ENCODE peak calls at places on chromosomes 3 and 15, in six cellular contexts. Z is EL; K is activated T-cell treated with anti-CD3 and anti-CD28 coated beads, Interleukin-2, amount 50 U/mL, for 72 hours; O is T follicular helper cell; X is uterus; Q is NCI-H345. A is an unnamed sample.

GRCh38 chr15:99956022-99956775 is 223.0 kb upstream of the LYSMD4 start:
- DNase-seq in Z (no peak), K (no peak), O (no peak), X (peak), Q (no peak), A (no peak)

GRCh38 chr3:195119461-195120198 is 151.3 kb downstream of the XXYLT1 start:
- DNase-seq in Z (peak), K (no peak), O (no peak), X (peak), Q (no peak), A (no peak)

GRCh38 chr3:192253138-192253537 is 474.2 kb downstream of the FGF12 start:
- DNase-seq in Z (no peak), K (no peak), O (no peak), X (no peak), Q (no peak), A (no peak)

GRCh38 chr3:170062769-170063168 is 25.0 kb downstream of the GPR160 start:
- DNase-seq in Z (no peak), K (no peak), O (no peak), X (no peak), Q (no peak), A (peak)

GRCh38 chr3:180684807-180685206 is 5.5 kb upstream of the CCDC39 start:
- DNase-seq in Z (no peak), K (no peak), O (no peak), X (no peak), Q (no peak), A (no peak)

GRCh38 chr15:76358453-76358852 is 21.9 kb downstream of the ISL2 start:
- DNase-seq in Z (no peak), K (no peak), O (no peak), X (no peak), Q (no peak), A (no peak)

GRCh38 chr3:151203053-151203420 is at the start of gene GPR171:
- DNase-seq in Z (no peak), K (peak), O (peak), X (no peak), Q (no peak), A (peak)

GRCh38 chr3:43346990-43347749 is 60.8 kb downstream of the SNRK start:
- DNase-seq in Z (no peak), K (peak), O (peak), X (no peak), Q (no peak), A (peak)

GRCh38 chr3:72290859-72291641 is 506.1 kb upstream of the PROK2 start:
- DNase-seq in Z (no peak), K (no peak), O (no peak), X (no peak), Q (no peak), A (no peak)

GRCh38 chr3:117322866-117323265 is 613.3 kb downstream of the TUSC7 start:
- DNase-seq in Z (peak), K (no peak), O (no peak), X (no peak), Q (no peak), A (no peak)

GRCh38 chr3:10518506-10519150 is 13.2 kb upstream of the ATP2B2 start:
- DNase-seq in Z (peak), K (no peak), O (no peak), X (peak), Q (no peak), A (no peak)

GRCh38 chr15:32028921-32029320 is 1.4 kb upstream of the CHRNA7 start:
- DNase-seq in Z (no peak), K (no peak), O (no peak), X (no peak), Q (peak), A (no peak)

GRCh38 chr3:26058774-26059455 is 269.0 kb downstream of the OXSM start:
- DNase-seq in Z (no peak), K (no peak), O (no peak), X (no peak), Q (no peak), A (no peak)

GRCh38 chr3:56801597-56802410 is at the start of gene ARHGEF3:
- DNase-seq in Z (peak), K (peak), O (peak), X (peak), Q (peak), A (peak)

GRCh38 chr15:49624046-49624445 is 3.2 kb downstream of the DTWD1 start:
- DNase-seq in Z (peak), K (no peak), O (no peak), X (no peak), Q (no peak), A (no peak)

GRCh38 chr15:47644713-47645112 is 72.6 kb upstream of the SEMA6D start:
- DNase-seq in Z (no peak), K (no peak), O (no peak), X (no peak), Q (no peak), A (no peak)

A was measured in activated CD8-positive, alpha-beta T cell treated with anti-CD3 and anti-CD28 coated beads for 36 hours.